ENCODE peak calls at places on chromosomes 7 and 10, in eight cellular contexts. D is breast epithelium, B is GM12892, J is ovary, W is transverse colon, E is heart left ventricle, R is erythroblast, S is lower leg skin. P is an unnamed sample.
A peak's percentile ranks its signal among the peaks of the same experiment; 100 is the strongest.

GRCh38 chr7:12716134-12716667 is 28.8 kb downstream of the ARL4A start:
- DNase-seq in B (no peak), R (no peak), S (no peak), J (no peak), W (no peak), D (no peak), E (no peak), P (no peak)

GRCh38 chr10:15387021-15387420 is 15.9 kb upstream of the FAM171A1 start:
- DNase-seq in B (no peak), J (no peak), R (no peak), E (no peak), W (no peak), D (no peak), S (no peak), P (no peak)

GRCh38 chr10:120581496-120581895 is 124.5 kb downstream of the PLPP4 start:
- DNase-seq in S (no peak), W (no peak), J (no peak), D (no peak), B (no peak), R (no peak), E (no peak), P (no peak)

GRCh38 chr7:25087855-25088254 is 37.2 kb downstream of the CYCS start:
- DNase-seq in E (no peak), W (no peak), B (no peak), J (no peak), S (no peak), D (no peak), R (no peak), P (no peak)

GRCh38 chr10:73413108-73413527 is 740 bp downstream of the ANXA7 start:
- DNase-seq in J (no peak), W (peak; percentile 67), D (peak; percentile 57), S (no peak), E (no peak), R (peak; percentile 80), B (peak; percentile 34), P (peak; percentile 81)

GRCh38 chr10:110610308-110610774 is 33.8 kb upstream of the RBM20 start:
- DNase-seq in R (peak; percentile 83), E (peak; percentile 44), B (no peak), S (no peak), W (peak; percentile 45), J (no peak), D (no peak), P (peak; percentile 44)

GRCh38 chr10:45560262-45560661 is 112.3 kb downstream of the ZFAND4 start:
- DNase-seq in W (no peak), D (no peak), R (peak; percentile 14), S (no peak), J (no peak), B (no peak), E (no peak), P (peak; percentile 36)

GRCh38 chr7:70178787-70179186 is 580.5 kb downstream of the AUTS2 start:
- DNase-seq in D (no peak), E (no peak), B (no peak), R (no peak), S (no peak), J (no peak), W (peak; percentile 84), P (no peak)

GRCh38 chr7:27161721-27162547 is 3.4 kb downstream of the HOXA9 start:
- DNase-seq in S (no peak), D (peak; percentile 55), W (peak; percentile 67), E (no peak), R (no peak), J (peak; percentile 30), B (no peak), P (no peak)

GRCh38 chr7:39554583-39555140 is 11.5 kb upstream of the YAE1 start:
- DNase-seq in S (no peak), D (no peak), W (no peak), J (no peak), R (no peak), B (no peak), E (no peak), P (no peak)

GRCh38 chr10:49174926-49175500 is 13.2 kb downstream of the TMEM273 start:
- DNase-seq in D (no peak), J (no peak), R (no peak), B (no peak), W (no peak), S (no peak), E (no peak), P (no peak)

GRCh38 chr7:157238087-157238486 is 98.7 kb upstream of the DNAJB6 start:
- DNase-seq in R (peak; percentile 23), B (no peak), S (no peak), D (no peak), E (no peak), J (no peak), W (no peak), P (no peak)

GRCh38 chr10:5921746-5922145 is 31.7 kb downstream of the FBH1 start:
- DNase-seq in D (no peak), S (no peak), B (no peak), W (no peak), R (no peak), J (no peak), E (no peak), P (no peak)

GRCh38 chr7:129557686-129558481 is 53.6 kb upstream of the NRF1 start:
- DNase-seq in S (no peak), W (no peak), D (no peak), J (no peak), B (no peak), R (no peak), E (no peak), P (no peak)

GRCh38 chr10:100723769-100724530 is 21.4 kb upstream of the PAX2 start:
- DNase-seq in S (no peak), W (no peak), E (no peak), J (no peak), B (no peak), D (no peak), R (no peak), P (no peak)

GRCh38 chr7:821688-822087 is 10.6 kb upstream of the SUN1 start:
- DNase-seq in E (no peak), J (peak; percentile 26), S (no peak), W (no peak), R (no peak), B (no peak), D (no peak), P (no peak)

GRCh38 chr7:26216044-26216443 is 14.5 kb downstream of the CBX3 start:
- DNase-seq in E (no peak), J (no peak), R (no peak), D (no peak), W (no peak), B (no peak), S (no peak), P (no peak)

GRCh38 chr10:17140386-17140761 is 10.8 kb upstream of the CUBN start:
- DNase-seq in D (no peak), E (no peak), J (no peak), R (no peak), S (no peak), B (no peak), W (no peak), P (no peak)

GRCh38 chr10:124062390-124062789 is 31.0 kb downstream of the CHST15 start:
- DNase-seq in J (peak; percentile 33), R (no peak), S (no peak), W (no peak), D (no peak), E (no peak), B (no peak), P (peak; percentile 70)

GRCh38 chr7:151226875-151227782 is at the start of gene ABCF2:
- DNase-seq in D (peak; percentile 99), S (peak; percentile 99), B (peak; percentile 99), E (peak; percentile 98), J (peak; percentile 99), R (peak; percentile 98), W (peak; percentile 99), P (peak; percentile 96)
- TF ChIP-seq POLR2A in D (peak; percentile 10), S (no peak), B (peak; percentile 83), E (no peak), J (peak; percentile 67), R (peak; percentile 57), W (peak; percentile 74), P (peak; percentile 72)

DNA sequence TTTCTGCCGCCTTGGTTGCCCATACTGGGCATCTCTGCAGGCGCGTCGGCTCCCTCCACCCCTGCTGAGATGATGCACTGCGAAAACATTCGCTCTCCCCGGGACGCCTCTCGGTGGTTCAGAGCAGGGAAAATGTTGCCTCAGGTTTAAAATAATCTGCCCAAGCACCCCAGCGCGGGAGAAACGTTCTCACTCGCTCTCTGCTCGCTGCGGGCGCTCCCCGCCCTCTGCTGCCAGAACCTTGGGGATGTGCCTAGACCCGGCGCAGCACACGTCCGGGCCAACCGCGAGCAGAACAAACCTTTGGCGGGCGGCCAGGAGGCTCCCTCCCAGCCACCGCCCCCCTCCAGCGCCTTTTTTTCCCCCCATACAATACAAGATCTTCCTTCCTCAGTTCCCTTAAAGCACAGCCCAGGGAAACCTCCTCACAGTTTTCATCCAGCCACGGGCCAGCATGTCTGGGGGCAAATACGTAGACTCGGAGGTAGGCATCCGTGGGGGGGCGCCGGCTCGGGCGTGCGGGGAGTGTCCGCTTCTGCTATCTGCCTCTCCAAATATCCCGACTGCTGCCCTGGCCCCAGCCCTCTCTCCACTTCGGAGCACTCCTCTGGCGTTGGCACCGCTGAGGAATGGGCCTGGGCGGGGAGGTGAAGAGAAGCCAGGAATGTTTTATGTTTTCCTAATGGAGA is at the start of gene CAV1:
- DNase-seq in E (peak; percentile 93), R (peak; percentile 58), J (peak; percentile 92), D (peak; percentile 73), W (peak; percentile 79), S (peak; percentile 89), B (peak; percentile 33), P (no peak)
- TF ChIP-seq POLR2A in E (no peak), R (no peak), J (peak; percentile 20), D (peak; percentile 47), W (peak; percentile 49), S (no peak), B (no peak), P (no peak)

GRCh38 chr10:58873161-58873560 is 303.3 kb upstream of the PHYHIPL start:
- DNase-seq in W (no peak), S (no peak), D (no peak), B (no peak), J (no peak), E (no peak), R (no peak), P (no peak)

GRCh38 chr10:58867683-58868082 is 308.8 kb upstream of the PHYHIPL start:
- DNase-seq in D (no peak), B (no peak), J (no peak), E (no peak), R (no peak), S (no peak), W (no peak), P (no peak)

GRCh38 chr10:58868736-58869435 is 307.6 kb upstream of the PHYHIPL start:
- DNase-seq in R (no peak), J (no peak), W (no peak), E (no peak), D (no peak), B (no peak), S (no peak), P (no peak)

DNA sequence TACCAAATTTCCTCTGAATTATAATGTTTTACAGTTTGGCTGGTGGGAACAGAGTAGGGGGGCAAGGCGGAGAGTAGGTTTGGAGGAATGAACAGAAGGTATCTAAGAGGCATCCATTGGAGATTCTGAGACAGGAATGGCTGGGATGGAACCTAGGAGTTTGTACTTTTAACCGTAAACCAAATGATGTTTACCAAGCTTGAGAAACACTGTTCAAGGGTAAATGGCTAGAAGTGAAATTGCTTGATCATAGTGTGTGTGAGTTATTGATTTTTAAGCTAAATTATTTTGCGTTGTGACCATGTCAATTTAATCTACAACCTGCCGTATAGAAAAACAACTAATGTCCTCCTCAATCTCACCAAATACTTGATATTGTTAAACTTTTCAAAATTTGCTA is 306.4 kb upstream of the PHYHIPL start:
- DNase-seq in S (no peak), W (no peak), B (no peak), E (no peak), J (no peak), R (no peak), D (no peak), P (no peak)
- TF ChIP-seq POLR2A in S (no peak), W (no peak), B (no peak), E (no peak), J (no peak), R (no peak), D (no peak), P (no peak)

GRCh38 chr7:22900101-22900500 is 77.5 kb upstream of the TOMM7 start:
- DNase-seq in D (no peak), E (no peak), W (no peak), R (no peak), S (no peak), J (no peak), B (no peak), P (peak; percentile 43)
- TF ChIP-seq POLR2A in D (no peak), E (no peak), W (no peak), R (no peak), S (no peak), J (no peak), B (no peak), P (no peak)